ENCODE peak calls at places on chromosomes 1 and 21, in seven cellular contexts. K is M059J, B is RCC 7860, Y is head of caudate nucleus, G is kidney epithelial cell, R is renal cortical epithelial cell, V is mammary epithelial cell. A is an unnamed sample.

GRCh38 chr1:159089184-159089791 is 12.7 kb upstream of the AIM2 start:
- DNase-seq in K (no peak), B (no peak), Y (no peak), G (no peak), R (peak; percentile 6), V (no peak), A (no peak)

GRCh38 chr1:15830284-15830657 is 17.2 kb upstream of the SPEN start:
- DNase-seq in K (no peak), B (no peak), Y (no peak), G (no peak), R (no peak), V (no peak), A (no peak)

GRCh38 chr1:195482137-195482536 is 1126.1 kb downstream of the KCNT2 start:
- DNase-seq in K (no peak), B (no peak), Y (no peak), G (no peak), R (no peak), V (no peak), A (no peak)

GRCh38 chr1:18109756-18110597 is 2.4 kb downstream of the IGSF21 start:
- DNase-seq in K (peak; percentile 12), B (no peak), Y (peak; percentile 78), G (no peak), R (no peak), V (no peak), A (no peak)

GRCh38 chr1:212235848-212236247 is 49.4 kb upstream of the PPP2R5A start:
- DNase-seq in K (no peak), B (no peak), Y (no peak), G (no peak), R (no peak), V (no peak), A (no peak)

GRCh38 chr1:213761845-213762407 is 225.8 kb upstream of the PROX1 start:
- DNase-seq in K (peak; percentile 24), B (no peak), Y (no peak), G (no peak), R (no peak), V (no peak), A (no peak)

GRCh38 chr1:209557216-209557615 is 26.3 kb upstream of the CAMK1G start:
- DNase-seq in K (no peak), B (no peak), Y (no peak), G (no peak), R (no peak), V (no peak), A (no peak)

GRCh38 chr1:172383541-172383940 is 36.9 kb upstream of the C1orf105 start:
- DNase-seq in K (peak; percentile 61), B (peak; percentile 52), Y (no peak), G (peak; percentile 61), R (peak; percentile 82), V (no peak), A (no peak)

GRCh38 chr1:225652726-225653462 is at the start of gene ENAH:
- DNase-seq in K (peak; percentile 78), B (peak; percentile 78), Y (peak; percentile 89), G (no peak), R (no peak), V (peak; percentile 76), A (no peak)

GRCh38 chr1:31750858-31751638 is 13.1 kb downstream of the ADGRB2 start:
- DNase-seq in K (peak; percentile 78), B (no peak), Y (no peak), G (no peak), R (no peak), V (no peak), A (no peak)

GRCh38 chr21:15408089-15408488 is 321.7 kb upstream of the USP25 start:
- DNase-seq in K (no peak), B (no peak), Y (no peak), G (no peak), R (no peak), V (peak; percentile 54), A (no peak)

GRCh38 chr1:117664314-117664713 is 58.5 kb downstream of the TENT5C start:
- DNase-seq in K (peak; percentile 50), B (no peak), Y (no peak), G (no peak), R (no peak), V (no peak), A (no peak)

GRCh38 chr21:16181024-16181423 is 451.2 kb downstream of the USP25 start:
- DNase-seq in K (no peak), B (no peak), Y (no peak), G (no peak), R (no peak), V (no peak), A (no peak)

GRCh38 chr1:43059640-43060574 is 101.2 kb upstream of the SLC2A1 start:
- DNase-seq in K (no peak), B (no peak), Y (no peak), G (no peak), R (no peak), V (no peak), A (no peak)

GRCh38 chr1:212537610-212538009 is 71.0 kb upstream of the ATF3 start:
- DNase-seq in K (no peak), B (no peak), Y (no peak), G (no peak), R (no peak), V (no peak), A (no peak)

GRCh38 chr1:6483761-6484117 is 7.7 kb downstream of the PLEKHG5 start:
- DNase-seq in K (no peak), B (no peak), Y (no peak), G (no peak), R (no peak), V (no peak), A (no peak)

GRCh38 chr1:97553975-97554374 is 366.9 kb downstream of the DPYD start:
- DNase-seq in K (no peak), B (no peak), Y (no peak), G (no peak), R (no peak), V (no peak), A (no peak)

GRCh38 chr1:17141441-17142197 is 22.4 kb upstream of the PADI2 start:
- DNase-seq in K (no peak), B (no peak), Y (no peak), G (no peak), R (no peak), V (no peak), A (no peak)

GRCh38 chr1:29912413-29912812 is 676.1 kb downstream of the PTPRU start:
- DNase-seq in K (peak; percentile 33), B (no peak), Y (no peak), G (no peak), R (peak; percentile 49), V (peak; percentile 30), A (no peak)

GRCh38 chr1:61448934-61449368 is 276.0 kb downstream of the TM2D1 start:
- DNase-seq in K (no peak), B (no peak), Y (no peak), G (no peak), R (no peak), V (peak; percentile 77), A (no peak)

GRCh38 chr1:171532520-171532919 is 47.2 kb downstream of the PRRC2C start:
- DNase-seq in K (no peak), B (no peak), Y (no peak), G (no peak), R (no peak), V (no peak), A (no peak)

GRCh38 chr1:8094481-8095241 is 68.6 kb upstream of the ERRFI1 start:
- DNase-seq in K (peak; percentile 94), B (peak; percentile 91), Y (no peak), G (no peak), R (peak; percentile 88), V (peak; percentile 67), A (no peak)

GRCh38 chr1:110475358-110476027 is 24.5 kb downstream of the PROK1 start:
- DNase-seq in K (no peak), B (no peak), Y (no peak), G (no peak), R (no peak), V (peak; percentile 25), A (no peak)

GRCh38 chr1:119816407-119816806 is 5.1 kb upstream of the REG4 start:
- DNase-seq in K (peak; percentile 61), B (peak; percentile 70), Y (no peak), G (peak; percentile 56), R (peak; percentile 83), V (peak; percentile 25), A (no peak)

A was measured in omental fat pad.